ENCODE peak calls at places on chromosomes 3 and 15, in six cellular contexts. N is stromal cell of bone marrow; F is HEK293T; U is H1; Z is naive thymus-derived CD8-positive, alpha-beta T cell; P is epithelial cell of esophagus. Y is an unnamed sample.

GRCh38 chr3:11810276-11810675 is 36.4 kb downstream of the TAMM41 start:
- DNase-seq in F (no peak), Z (no peak), U (no peak), P (peak), N (peak), Y (no peak)

GRCh38 chr3:69059688-69060087 is 7.6 kb upstream of the TMF1 start:
- DNase-seq in U (no peak), F (no peak), Z (no peak), N (no peak), P (no peak), Y (no peak)

GRCh38 chr3:158160958-158161357 is 51.1 kb downstream of the RSRC1 start:
- DNase-seq in N (peak), Z (no peak), U (no peak), P (peak), F (no peak), Y (no peak)

GRCh38 chr3:190060401-190060800 is 60.3 kb downstream of the P3H2 start:
- DNase-seq in N (no peak), Z (no peak), F (no peak), U (no peak), P (no peak), Y (no peak)

GRCh38 chr3:158105710-158106438 is at the start of gene SHOX2:
- DNase-seq in P (peak), N (no peak), Z (peak), F (peak), U (no peak), Y (peak)

GRCh38 chr15:57758556-57758955 is 52.0 kb downstream of the POLR2M start:
- DNase-seq in P (no peak), U (no peak), Z (no peak), N (no peak), F (no peak), Y (no peak)

GRCh38 chr15:100803158-100803440 is 76.5 kb upstream of the ALDH1A3 start:
- DNase-seq in P (no peak), F (no peak), N (no peak), U (no peak), Z (no peak), Y (no peak)

GRCh38 chr3:56693750-56694149 is 10.7 kb upstream of the TASOR start:
- DNase-seq in N (no peak), U (no peak), P (no peak), F (no peak), Z (no peak), Y (no peak)

GRCh38 chr15:29124581-29125381 is 144.8 kb downstream of the NSMCE3 start:
- DNase-seq in U (no peak), P (no peak), F (no peak), Z (no peak), N (no peak), Y (no peak)

GRCh38 chr3:18389108-18389733 is 35.9 kb downstream of the SATB1 start:
- DNase-seq in P (peak), F (peak), N (peak), Z (peak), U (no peak), Y (peak)

GRCh38 chr3:67937498-67938118 is 283.2 kb upstream of the SUCLG2 start:
- DNase-seq in P (no peak), U (no peak), F (no peak), Z (no peak), N (no peak), Y (no peak)

GRCh38 chr3:6739288-6739687 is 121.6 kb upstream of the GRM7 start:
- DNase-seq in U (peak), F (no peak), P (no peak), Z (no peak), N (no peak), Y (no peak)

GRCh38 chr3:10845240-10845761 is 29.3 kb downstream of the SLC6A11 start:
- DNase-seq in U (no peak), F (no peak), Z (no peak), P (no peak), N (no peak), Y (no peak)

GRCh38 chr3:53999725-54000124 is 108.1 kb upstream of the SELENOK start:
- DNase-seq in N (no peak), Z (no peak), F (no peak), U (no peak), P (no peak), Y (no peak)

GRCh38 chr3:167575000-167575399 is 78.7 kb downstream of the WDR49 start:
- DNase-seq in F (peak), P (no peak), U (peak), N (no peak), Z (no peak), Y (peak)

GRCh38 chr3:177770821-177771220 is 573.5 kb upstream of the TBL1XR1 start:
- DNase-seq in N (no peak), P (peak), F (no peak), U (no peak), Z (no peak), Y (no peak)

GRCh38 chr3:87167634-87168456 is 59.3 kb upstream of the CHMP2B start:
- DNase-seq in Z (peak), N (peak), U (no peak), F (peak), P (peak), Y (peak)

GRCh38 chr3:190941694-190942280 is 79.3 kb upstream of the GMNC start:
- DNase-seq in N (no peak), F (peak), U (no peak), Z (no peak), P (no peak), Y (peak)

GRCh38 chr15:99014803-99015676 is 7.4 kb upstream of the PGPEP1L start:
- DNase-seq in Z (peak), N (no peak), P (peak), F (peak), U (peak), Y (peak)

GRCh38 chr3:140424211-140424610 is 253.7 kb upstream of the TRIM42 start:
- DNase-seq in P (peak), N (no peak), F (no peak), Z (no peak), U (no peak), Y (no peak)

GRCh38 chr3:52315977-52316764 is at the start of gene DNAH1:
- DNase-seq in Z (no peak), U (no peak), F (no peak), P (no peak), N (no peak), Y (no peak)

GRCh38 chr15:60469893-60470641 is 8.9 kb downstream of the ICE2 start:
- DNase-seq in F (no peak), P (peak), U (no peak), Z (no peak), N (no peak), Y (no peak)

GRCh38 chr3:170531557-170532335 is 54.1 kb downstream of the SLC7A14 start:
- DNase-seq in Z (no peak), F (no peak), N (peak), P (no peak), U (no peak), Y (peak)

GRCh38 chr15:41495736-41496599 is 2.3 kb downstream of the ITPKA start:
- DNase-seq in N (no peak), U (peak), P (no peak), Z (no peak), F (no peak), Y (no peak)

GRCh38 chr3:125213946-125214542 is 1.5 kb upstream of the SLC12A8 start:
- DNase-seq in P (no peak), N (no peak), F (no peak), Z (no peak), U (no peak), Y (no peak)

GRCh38 chr15:78207110-78207458 is 27.3 kb downstream of the ACSBG1 start:
- DNase-seq in U (no peak), N (no peak), P (no peak), Z (no peak), F (no peak), Y (peak)

GRCh38 chr3:104388624-104389023 is 978.1 kb upstream of the ALCAM start:
- DNase-seq in F (no peak), U (no peak), N (no peak), Z (no peak), P (peak), Y (no peak)

Y was measured in D341Med.